ENCODE peak calls at places on chromosome 16, in four cellular contexts. O is Daoy; B is stimulated activated CD4-positive, alpha-beta T cell treated with anti-CD3 and anti-CD28 coated beads, Interleukin-15, amount 100 ng/mL, for 1 hour; V is substantia nigra. G is an unnamed sample.

GRCh38 chr16:4922721-4923342 is 14.1 kb downstream of the PPL start:
- DNase-seq in O (no peak), B (no peak), V (no peak), G (no peak)

GRCh38 chr16:46894011-46894672 is 10.0 kb downstream of the GPT2 start:
- DNase-seq in V (no peak), B (no peak), O (no peak), G (no peak)

GRCh38 chr16:4625617-4626159 is 1.1 kb downstream of the MGRN1 start:
- DNase-seq in V (no peak), B (no peak), O (no peak), G (peak)

GRCh38 chr16:84334482-84334881 is 33.9 kb upstream of the ATP2C2 start:
- DNase-seq in B (no peak), V (no peak), O (no peak), G (no peak)

GRCh38 chr16:9908613-9909012 is 273.6 kb downstream of the GRIN2A start:
- DNase-seq in B (no peak), O (peak), V (no peak), G (no peak)

GRCh38 chr16:56836410-56836834 is 28.6 kb upstream of the SLC12A3 start:
- DNase-seq in O (no peak), V (no peak), B (no peak), G (no peak)

GRCh38 chr16:12160815-12161550 is 184.4 kb downstream of the SNX29 start:
- DNase-seq in O (no peak), V (no peak), B (no peak), G (no peak)

GRCh38 chr16:84619103-84619460 is 1.2 kb upstream of the COTL1 start:
- DNase-seq in V (no peak), O (no peak), B (no peak), G (no peak)

GRCh38 chr16:14586637-14587036 is 43.4 kb downstream of the PARN start:
- DNase-seq in O (no peak), B (no peak), V (no peak), G (no peak)

G was measured in SJSA1.